ENCODE peak calls at places on chromosomes 4 and X, in five cellular contexts. One of them, this sample, is unnamed.

GRCh38 chr4:37597019-37597418 is 89.2 kb downstream of the RELL1 start:
- DNase-seq in iris pigment epithelial cell: no peak
- DNase-seq in lung: no peak
- DNase-seq in GM12891: no peak
- DNase-seq in IMR-90: no peak
- DNase-seq in this sample: no peak

GRCh38 chr4:125666635-125667034 is 351.9 kb downstream of the FAT4 start:
- DNase-seq in iris pigment epithelial cell: no peak
- DNase-seq in lung: no peak
- DNase-seq in GM12891: no peak
- DNase-seq in IMR-90: no peak
- DNase-seq in this sample: no peak

GRCh38 chr4:25861422-25861926 is 1.3 kb downstream of the SEL1L3 start:
- DNase-seq in iris pigment epithelial cell: peak; percentile 60
- DNase-seq in lung: no peak
- DNase-seq in GM12891: no peak
- DNase-seq in IMR-90: peak; percentile 47
- DNase-seq in this sample: no peak

GRCh38 chrX:48711929-48712505 is 15.5 kb downstream of the SUV39H1 start:
- DNase-seq in iris pigment epithelial cell: no peak
- DNase-seq in lung: no peak
- DNase-seq in GM12891: no peak
- DNase-seq in IMR-90: no peak
- DNase-seq in this sample: no peak

GRCh38 chr4:127632420-127633403 is at the start of gene INTU:
- DNase-seq in iris pigment epithelial cell: peak; percentile 99
- DNase-seq in lung: peak; percentile 95
- DNase-seq in GM12891: no peak
- DNase-seq in IMR-90: peak; percentile 97
- DNase-seq in this sample: peak; percentile 96

GRCh38 chrX:110310000-110310790 is 7.7 kb downstream of the AMMECR1 start:
- DNase-seq in iris pigment epithelial cell: peak; percentile 24
- DNase-seq in lung: no peak
- DNase-seq in GM12891: no peak
- DNase-seq in IMR-90: no peak
- DNase-seq in this sample: no peak

GRCh38 chrX:115650916-115651315 is 89.9 kb downstream of the PLS3 start:
- DNase-seq in iris pigment epithelial cell: peak; percentile 41
- DNase-seq in lung: peak; percentile 32
- DNase-seq in GM12891: no peak
- DNase-seq in IMR-90: peak; percentile 47
- DNase-seq in this sample: no peak

GRCh38 chr4:56468097-56468422 is 643 bp downstream of the SRP72 start:
- DNase-seq in iris pigment epithelial cell: peak; percentile 48
- DNase-seq in lung: no peak
- DNase-seq in GM12891: peak; percentile 11
- DNase-seq in IMR-90: peak; percentile 35
- DNase-seq in this sample: no peak

GRCh38 chrX:14027511-14028019 is 2.1 kb downstream of the GEMIN8 start:
- DNase-seq in iris pigment epithelial cell: peak; percentile 84
- DNase-seq in lung: no peak
- DNase-seq in GM12891: no peak
- DNase-seq in IMR-90: peak; percentile 86
- DNase-seq in this sample: no peak

GRCh38 chr4:40241026-40241425 is 44.2 kb downstream of the RHOH start:
- DNase-seq in iris pigment epithelial cell: no peak
- DNase-seq in lung: no peak
- DNase-seq in GM12891: no peak
- DNase-seq in IMR-90: no peak
- DNase-seq in this sample: no peak